ENCODE peak calls at places on chromosomes 16 and 17, in ten cellular contexts. U, S, K, Z, V, N, O, B, F and G are unnamed samples.

GRCh38 chr17:33234233-33234632 is 58.9 kb downstream of the ASIC2 start:
- DNase-seq in U (no peak), S (no peak), K (no peak), Z (no peak), V (no peak), N (no peak), O (no peak), B (no peak), F (no peak), G (no peak)

GRCh38 chr16:15586716-15587115 is 56.2 kb downstream of the MARF1 start:
- DNase-seq in U (no peak), S (no peak), K (no peak), Z (no peak), V (no peak), N (no peak), O (no peak), B (no peak), F (no peak), G (no peak)

GRCh38 chr17:79496422-79497005 is 114.3 kb downstream of the RBFOX3 start:
- DNase-seq in U (no peak), S (peak; percentile 55), K (no peak), Z (no peak), V (no peak), N (no peak), O (no peak), B (no peak), F (no peak), G (no peak)

GRCh38 chr16:86519649-86520316 is 9.5 kb downstream of the FOXF1 start:
- DNase-seq in U (peak; percentile 62), S (no peak), K (peak; percentile 7), Z (peak; percentile 86), V (peak; percentile 39), N (peak; percentile 13), O (no peak), B (peak; percentile 53), F (peak; percentile 79), G (peak; percentile 70)

GRCh38 chr16:24539850-24540484 is 601 bp downstream of the RBBP6 start:
- DNase-seq in U (peak; percentile 51), S (peak; percentile 93), K (no peak), Z (peak; percentile 74), V (peak; percentile 34), N (no peak), O (no peak), B (peak; percentile 66), F (no peak), G (peak; percentile 45)

GRCh38 chr16:84545114-84545737 is 40.8 kb upstream of the MEAK7 start:
- DNase-seq in U (no peak), S (no peak), K (peak; percentile 33), Z (no peak), V (no peak), N (no peak), O (no peak), B (no peak), F (no peak), G (no peak)

GRCh38 chr16:9378876-9379275 is 287.4 kb downstream of the HAPSTR1 start:
- DNase-seq in U (no peak), S (no peak), K (no peak), Z (no peak), V (no peak), N (no peak), O (no peak), B (no peak), F (peak; percentile 27), G (no peak)

GRCh38 chr17:7178973-7179316 is 225 bp downstream of the ASGR1 start:
- DNase-seq in U (no peak), S (no peak), K (no peak), Z (no peak), V (no peak), N (no peak), O (no peak), B (no peak), F (no peak), G (no peak)

GRCh38 chr16:50185005-50185505 is 31.9 kb downstream of the TENT4B start:
- DNase-seq in U (no peak), S (no peak), K (no peak), Z (peak; percentile 53), V (no peak), N (no peak), O (no peak), B (no peak), F (peak; percentile 59), G (no peak)

GRCh38 chr17:79942591-79943353 is 92.9 kb downstream of the TBC1D16 start:
- DNase-seq in U (peak; percentile 39), S (peak; percentile 71), K (no peak), Z (no peak), V (no peak), N (no peak), O (no peak), B (no peak), F (peak; percentile 64), G (no peak)

GRCh38 chr17:29322363-29322762 is 28.4 kb upstream of the NUFIP2 start:
- DNase-seq in U (no peak), S (no peak), K (no peak), Z (no peak), V (no peak), N (no peak), O (no peak), B (no peak), F (no peak), G (no peak)

GRCh38 chr16:15770512-15770911 is 86.3 kb downstream of the MYH11 start:
- DNase-seq in U (no peak), S (no peak), K (no peak), Z (no peak), V (no peak), N (no peak), O (no peak), B (no peak), F (no peak), G (no peak)

GRCh38 chr17:42817866-42818265 is 6.2 kb downstream of the BECN1 start:
- DNase-seq in U (no peak), S (no peak), K (no peak), Z (no peak), V (no peak), N (no peak), O (no peak), B (no peak), F (no peak), G (no peak)

GRCh38 chr17:40809721-40810421 is 10.1 kb upstream of the KRT28 start:
- DNase-seq in U (no peak), S (no peak), K (no peak), Z (no peak), V (no peak), N (no peak), O (no peak), B (no peak), F (no peak), G (no peak)

GRCh38 chr16:13809765-13810164 is 110.2 kb upstream of the ERCC4 start:
- DNase-seq in U (no peak), S (no peak), K (no peak), Z (no peak), V (no peak), N (no peak), O (no peak), B (no peak), F (no peak), G (no peak)

GRCh38 chr16:72400257-72401078 is 228.5 kb upstream of the PMFBP1 start:
- DNase-seq in U (peak; percentile 41), S (no peak), K (peak; percentile 75), Z (peak; percentile 67), V (no peak), N (no peak), O (peak; percentile 27), B (peak; percentile 12), F (peak; percentile 72), G (peak; percentile 75)

GRCh38 chr17:70144260-70144846 is 25.0 kb upstream of the KCNJ2 start:
- DNase-seq in U (no peak), S (no peak), K (no peak), Z (peak; percentile 40), V (no peak), N (no peak), O (no peak), B (no peak), F (peak; percentile 45), G (peak; percentile 36)

GRCh38 chr16:66290431-66290830 is 76.1 kb upstream of the CDH5 start:
- DNase-seq in U (no peak), S (no peak), K (no peak), Z (no peak), V (no peak), N (no peak), O (no peak), B (no peak), F (no peak), G (no peak)

GRCh38 chr17:47918003-47918402 is 22.0 kb downstream of the SP2 start:
- DNase-seq in U (no peak), S (no peak), K (no peak), Z (no peak), V (no peak), N (no peak), O (no peak), B (no peak), F (no peak), G (no peak)

GRCh38 chr17:17855976-17856375 is 19.2 kb upstream of the SREBF1 start:
- DNase-seq in U (no peak), S (no peak), K (no peak), Z (no peak), V (no peak), N (no peak), O (no peak), B (no peak), F (no peak), G (no peak)

GRCh38 chr17:56718515-56718914 is 115.2 kb downstream of the C17orf67 start:
- DNase-seq in U (peak; percentile 23), S (no peak), K (no peak), Z (no peak), V (no peak), N (no peak), O (no peak), B (no peak), F (no peak), G (no peak)

GRCh38 chr17:31248986-31249385 is 48.1 kb downstream of the OMG start:
- DNase-seq in U (no peak), S (no peak), K (no peak), Z (no peak), V (no peak), N (no peak), O (peak; percentile 51), B (no peak), F (no peak), G (no peak)

GRCh38 chr16:49781401-49781800 is 74.5 kb downstream of the ZNF423 start:
- DNase-seq in U (no peak), S (no peak), K (no peak), Z (no peak), V (no peak), N (no peak), O (no peak), B (no peak), F (no peak), G (no peak)

GRCh38 chr17:27539152-27539551 is 82.9 kb downstream of the KSR1 start:
- DNase-seq in U (no peak), S (no peak), K (no peak), Z (no peak), V (no peak), N (no peak), O (no peak), B (no peak), F (no peak), G (no peak)

GRCh38 chr17:3747805-3748204 is 24.1 kb downstream of the HASPIN start:
- DNase-seq in U (no peak), S (no peak), K (no peak), Z (no peak), V (no peak), N (no peak), O (no peak), B (no peak), F (no peak), G (no peak)

GRCh38 chr17:17570798-17571716 is 20.5 kb downstream of the PEMT start:
- DNase-seq in U (no peak), S (no peak), K (no peak), Z (peak; percentile 47), V (no peak), N (no peak), O (no peak), B (no peak), F (no peak), G (no peak)

GRCh38 chr17:31068291-31068690 is 26.5 kb upstream of the NF1 start:
- DNase-seq in U (peak; percentile 83), S (no peak), K (peak; percentile 16), Z (peak; percentile 23), V (peak; percentile 19), N (no peak), O (no peak), B (peak; percentile 64), F (peak; percentile 6), G (peak; percentile 70)

GRCh38 chr16:78045865-78046581 is 23.7 kb downstream of the CLEC3A start:
- DNase-seq in U (peak; percentile 58), S (peak; percentile 87), K (no peak), Z (peak; percentile 94), V (peak; percentile 12), N (no peak), O (peak; percentile 13), B (peak; percentile 43), F (peak; percentile 96), G (no peak)